ENCODE peak calls at places on chromosome 11, in four cellular contexts. S, C, T and B are unnamed samples.

GRCh38 chr11:4455439-4455838 is 6.3 kb downstream of the OR52K2 start:
- DNase-seq in S (no peak), C (no peak), T (no peak), B (no peak)

GRCh38 chr11:44728491-44728910 is 1.7 kb downstream of the TSPAN18 start:
- DNase-seq in S (no peak), C (peak), T (no peak), B (no peak)

GRCh38 chr11:108959124-108959761 is 294.4 kb downstream of the DDX10 start:
- DNase-seq in S (no peak), C (no peak), T (no peak), B (peak)

GRCh38 chr11:1835671-1836010 is 851 bp downstream of the SYT8 start:
- DNase-seq in S (no peak), C (no peak), T (no peak), B (no peak)

GRCh38 chr11:63793163-63793562 is 20.1 kb upstream of the SPINDOC start:
- DNase-seq in S (no peak), C (no peak), T (no peak), B (no peak)

GRCh38 chr11:47337229-47337924 is 15.1 kb downstream of the MYBPC3 start:
- DNase-seq in S (no peak), C (no peak), T (no peak), B (no peak)

GRCh38 chr11:134711563-134711962 is 299.5 kb upstream of the B3GAT1 start:
- DNase-seq in S (no peak), C (no peak), T (no peak), B (no peak)

GRCh38 chr11:60193687-60194433 is 11.0 kb upstream of the MS4A6A start:
- DNase-seq in S (peak), C (no peak), T (peak), B (peak)

GRCh38 chr11:110712643-110713468 is 619 bp upstream of the ARHGAP20 start:
- DNase-seq in S (no peak), C (no peak), T (no peak), B (peak)

GRCh38 chr11:33742249-33742851 is 6.1 kb upstream of the CD59 start:
- DNase-seq in S (no peak), C (no peak), T (no peak), B (peak)

DNA sequence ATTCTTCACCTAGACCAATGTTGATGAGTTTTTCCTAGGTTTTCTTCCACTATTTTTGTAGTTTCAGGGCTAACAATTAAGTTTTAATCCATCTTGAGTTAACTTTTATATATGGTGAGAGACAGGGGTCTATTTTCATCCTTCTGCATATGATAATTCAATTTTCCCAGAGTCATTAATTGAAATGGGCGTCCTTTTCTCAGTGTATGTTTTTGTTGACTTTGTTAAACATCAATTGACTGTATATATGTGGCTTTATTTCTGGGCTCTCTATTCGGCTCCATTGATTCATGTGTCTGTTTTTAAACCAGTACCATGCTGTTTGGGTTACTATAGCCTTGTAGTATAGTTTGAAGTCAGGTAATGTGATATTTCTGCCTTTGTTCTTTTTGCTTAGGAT is 282.1 kb downstream of the INSC start:
- DNase-seq in S (no peak), C (no peak), T (no peak), B (no peak)
- H3K4me3 ChIP-seq in S (no peak), C (no peak), T (no peak), B (no peak)

DNA sequence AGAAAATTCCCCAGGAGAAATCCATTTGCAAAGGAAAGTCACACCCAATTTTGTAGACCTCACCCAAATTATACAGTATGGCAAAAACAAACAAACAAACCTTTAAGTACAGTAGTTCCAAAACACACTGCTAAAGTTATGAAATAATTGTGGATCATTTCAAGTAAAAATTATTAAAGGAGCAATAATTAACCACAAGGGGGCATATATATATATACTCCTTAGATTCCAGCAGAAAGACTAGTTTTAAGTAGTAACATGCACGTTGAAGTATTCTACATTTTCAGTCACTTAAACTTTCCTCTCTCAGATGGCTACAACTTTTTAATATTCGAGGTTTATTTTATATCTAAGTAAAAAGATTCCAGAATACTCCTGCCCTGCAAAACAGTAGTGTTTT is 26.8 kb downstream of the RNF141 start:
- DNase-seq in S (no peak), C (no peak), T (no peak), B (peak)
- TF ChIP-seq CTCF in S (no peak), C (peak), T (peak), B (peak)

GRCh38 chr11:95147364-95147905 is 57.8 kb downstream of the ENDOD1 start:
- DNase-seq in S (no peak), C (no peak), T (no peak), B (peak)

GRCh38 chr11:95148938-95149337 is 59.3 kb downstream of the ENDOD1 start:
- DNase-seq in S (no peak), C (no peak), T (no peak), B (no peak)

GRCh38 chr11:95150977-95151684 is 61.5 kb downstream of the ENDOD1 start:
- DNase-seq in S (peak), C (peak), T (peak), B (peak)

GRCh38 chr11:95148421-95148820 is 58.8 kb downstream of the ENDOD1 start:
- DNase-seq in S (no peak), C (no peak), T (no peak), B (peak)

GRCh38 chr11:95149659-95150294 is 60.1 kb downstream of the ENDOD1 start:
- DNase-seq in S (no peak), C (peak), T (no peak), B (peak)
- H3K4me3 ChIP-seq in S (peak), C (peak), T (no peak), B (no peak)

GRCh38 chr11:36150986-36151385 is 138.2 kb downstream of the COMMD9 start:
- DNase-seq in S (no peak), C (no peak), T (no peak), B (peak)

GRCh38 chr11:36151933-36152580 is 137.2 kb downstream of the COMMD9 start:
- DNase-seq in S (no peak), C (no peak), T (no peak), B (no peak)

GRCh38 chr11:36155301-36155700 is 133.9 kb downstream of the COMMD9 start:
- DNase-seq in S (no peak), C (no peak), T (no peak), B (no peak)

GRCh38 chr11:36155770-36156485 is 133.3 kb downstream of the COMMD9 start:
- DNase-seq in S (no peak), C (no peak), T (no peak), B (peak)

GRCh38 chr11:36153581-36153980 is 135.6 kb downstream of the COMMD9 start:
- DNase-seq in S (no peak), C (no peak), T (no peak), B (no peak)
- TF ChIP-seq CTCF in S (no peak), C (no peak), T (no peak), B (peak)

GRCh38 chr11:22715971-22716370 is 49.6 kb downstream of the GAS2 start:
- DNase-seq in S (no peak), C (no peak), T (no peak), B (no peak)
- H3K4me3 ChIP-seq in S (no peak), C (no peak), T (no peak), B (no peak)

GRCh38 chr11:69662021-69662698 is 13.0 kb downstream of the LTO1 start:
- DNase-seq in S (no peak), C (peak), T (no peak), B (no peak)
- TF ChIP-seq CTCF in S (no peak), C (no peak), T (peak), B (peak)

GRCh38 chr11:76778874-76779273 is 4.3 kb upstream of the TSKU start:
- DNase-seq in S (no peak), C (no peak), T (no peak), B (peak)
- H3K4me3 ChIP-seq in S (no peak), C (no peak), T (no peak), B (no peak)

GRCh38 chr11:45847908-45848316 is 637 bp downstream of the CRY2 start:
- DNase-seq in S (peak), C (peak), T (peak), B (peak)
- TF ChIP-seq CTCF in S (no peak), C (no peak), T (peak), B (peak)

DNA sequence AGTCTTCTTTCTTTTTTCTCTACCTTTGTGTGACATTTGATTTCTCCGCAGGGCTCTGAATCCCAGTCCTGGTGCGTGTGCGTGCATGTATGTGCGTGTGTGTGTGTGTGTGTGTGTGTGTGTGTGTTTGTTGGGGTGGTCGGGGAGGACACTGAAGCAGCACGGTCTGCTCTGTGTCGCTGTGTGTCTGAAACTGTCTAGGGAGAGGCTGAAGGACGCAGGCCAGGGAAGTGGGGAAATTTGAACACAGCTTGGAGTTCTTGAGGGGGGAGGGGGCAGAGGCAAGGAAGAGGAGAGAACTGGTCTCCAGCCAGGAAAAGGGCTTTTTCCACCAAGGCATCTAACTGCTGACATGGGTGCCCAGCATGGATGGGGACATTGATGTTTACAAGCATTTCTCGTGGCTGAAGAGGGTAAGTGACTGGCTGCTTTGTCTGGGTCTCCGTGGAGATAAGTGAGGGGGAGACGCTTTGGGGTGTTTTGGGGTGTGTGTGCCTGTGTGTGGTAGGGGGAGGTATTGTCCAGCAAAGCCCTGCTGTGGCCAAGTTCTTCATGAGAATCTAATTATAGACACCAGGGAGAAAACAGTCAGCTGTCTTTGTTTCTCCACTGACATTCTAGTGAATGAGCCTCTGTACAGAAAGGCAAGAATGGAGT is 63.6 kb downstream of the PPFIBP2 start:
- DNase-seq in S (no peak), C (peak), T (no peak), B (peak)
- H3K4me3 ChIP-seq in S (no peak), C (peak), T (no peak), B (peak)

GRCh38 chr11:31813242-31813960 is 2.3 kb upstream of the PAX6 start:
- DNase-seq in S (no peak), C (no peak), T (no peak), B (no peak)

GRCh38 chr11:31812392-31813241 is 1.5 kb upstream of the PAX6 start:
- DNase-seq in S (no peak), C (no peak), T (no peak), B (no peak)

GRCh38 chr11:31815743-31816466 is 4.8 kb upstream of the PAX6 start:
- DNase-seq in S (no peak), C (no peak), T (no peak), B (no peak)

GRCh38 chr11:31816467-31817053 is 5.4 kb upstream of the PAX6 start:
- DNase-seq in S (no peak), C (no peak), T (no peak), B (no peak)

DNA sequence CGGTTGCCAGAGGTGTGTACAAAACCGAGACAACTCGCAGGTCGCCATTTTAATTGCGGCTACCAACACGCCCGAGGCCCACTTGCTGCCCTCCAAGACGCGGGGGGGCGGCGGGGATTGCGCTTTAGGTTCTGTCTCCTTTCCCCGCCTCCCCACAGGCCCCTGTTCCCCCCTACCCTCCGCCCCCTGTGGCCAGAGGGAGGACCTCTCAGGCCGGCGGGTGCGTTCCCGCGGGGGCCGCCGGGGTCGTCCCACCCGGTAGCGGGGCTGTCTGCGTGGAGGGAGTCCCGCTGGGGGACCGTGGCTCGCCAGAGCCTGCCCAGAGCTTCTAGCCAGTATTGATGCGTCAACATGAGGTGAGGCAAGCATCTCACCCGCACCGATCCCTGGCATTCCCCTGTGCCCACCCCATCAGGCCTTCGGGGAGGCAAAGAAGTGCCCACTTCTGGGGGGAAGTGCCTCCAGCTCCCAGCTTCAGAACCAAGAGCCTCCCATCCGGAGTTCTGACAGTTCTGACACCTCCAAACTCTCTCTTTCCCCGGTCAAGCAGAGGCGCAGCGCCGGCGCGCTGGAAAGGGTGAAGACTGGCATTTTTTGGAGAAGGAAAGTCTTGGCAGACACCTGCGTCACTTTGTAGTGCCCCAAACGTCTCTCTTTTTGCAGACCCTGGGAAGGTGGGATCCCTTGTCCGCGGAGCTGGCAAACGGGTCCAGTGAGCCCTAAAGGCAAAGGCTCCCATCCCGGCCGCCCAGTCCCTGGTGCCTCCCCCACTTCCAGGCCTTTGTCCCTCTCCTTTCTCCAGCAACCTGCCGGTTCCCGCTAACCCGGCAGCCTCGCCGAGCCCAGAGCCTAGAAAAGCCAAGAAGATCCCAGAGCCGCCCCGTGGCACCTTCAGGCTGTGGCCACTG is 3.1 kb upstream of the PAX6 start:
- DNase-seq in S (no peak), C (no peak), T (no peak), B (no peak)
- TF ChIP-seq CTCF in S (no peak), C (no peak), T (no peak), B (no peak)